ENCODE peak calls at places on chromosomes 2 and 18, in eight cellular contexts. V is Karpas-422, W is left ventricle myocardium inferior, O is cardiac muscle cell, A is kidney, P is tibial nerve, M is prostate gland, X is fibroblast of lung. H is an unnamed sample. For H3K4me1 and H3K36me3, the result is how much of the 10 kb centered on the place peaks cover.

GRCh38 chr2:3527886-3528785 is 8.8 kb upstream of the ADI1 start:
- DNase-seq in V (no peak), W (no peak), O (no peak), A (no peak), P (no peak), M (no peak), X (no peak), H (no peak)

GRCh38 chr2:135985018-135985825 is at the start of gene DARS1:
- DNase-seq in V (peak), W (peak), O (peak), A (peak), P (peak), M (peak), X (peak), H (peak)

GRCh38 chr2:188404341-188405004 is 112.8 kb downstream of the GULP1 start:
- DNase-seq in V (no peak), W (no peak), O (peak), A (peak), P (no peak), M (no peak), X (peak), H (no peak)

GRCh38 chr2:233040571-233040970 is 8.1 kb downstream of the NEU2 start:
- DNase-seq in V (no peak), W (no peak), O (no peak), A (no peak), P (no peak), M (no peak), X (no peak), H (no peak)

GRCh38 chr2:23618696-23619530 is 233.9 kb downstream of the KLHL29 start:
- DNase-seq in V (no peak), W (no peak), O (no peak), A (peak), P (no peak), M (no peak), X (no peak), H (no peak)

GRCh38 chr18:41767960-41768359 is 187.1 kb upstream of the PIK3C3 start:
- DNase-seq in V (no peak), W (no peak), O (peak), A (no peak), P (no peak), M (no peak), X (peak), H (no peak)

GRCh38 chr18:52677991-52678390 is 338.0 kb downstream of the DCC start:
- DNase-seq in V (no peak), W (no peak), O (no peak), A (no peak), P (no peak), M (no peak), X (no peak), H (no peak)

GRCh38 chr2:121093735-121094520 is 191.1 kb downstream of the TFCP2L1 start:
- DNase-seq in V (no peak), W (no peak), O (peak), A (no peak), P (no peak), M (no peak), X (no peak), H (no peak)

GRCh38 chr2:126790987-126791780 is 107.5 kb upstream of the TEX51 start:
- DNase-seq in V (no peak), W (no peak), O (no peak), A (no peak), P (no peak), M (no peak), X (no peak), H (no peak)

GRCh38 chr2:121171625-121172119 is 113.3 kb downstream of the TFCP2L1 start:
- DNase-seq in V (no peak), W (no peak), O (peak), A (no peak), P (no peak), M (no peak), X (no peak), H (no peak)

GRCh38 chr2:95530734-95531133 is 46.2 kb upstream of the TRIM43B start:
- DNase-seq in V (no peak), W (no peak), O (peak), A (peak), P (no peak), M (no peak), X (peak), H (no peak)

GRCh38 chr2:227033471-227034148 is 130.4 kb downstream of the COL4A4 start:
- DNase-seq in V (peak), W (no peak), O (peak), A (peak), P (no peak), M (peak), X (peak), H (no peak)

GRCh38 chr2:188600536-188601210 is 309.0 kb downstream of the GULP1 start:
- DNase-seq in V (no peak), W (no peak), O (no peak), A (no peak), P (no peak), M (no peak), X (peak), H (no peak)

GRCh38 chr2:26542194-26542455 is 64.2 kb upstream of the OTOF start:
- DNase-seq in V (no peak), W (no peak), O (no peak), A (no peak), P (no peak), M (no peak), X (no peak), H (no peak)

GRCh38 chr18:49697049-49697448 is 116.3 kb downstream of the ACAA2 start:
- DNase-seq in V (no peak), W (no peak), O (no peak), A (no peak), P (no peak), M (no peak), X (no peak), H (no peak)

GRCh38 chr18:34590503-34590902 is 119.6 kb upstream of the DTNA start:
- DNase-seq in V (no peak), W (no peak), O (no peak), A (no peak), P (no peak), M (no peak), X (no peak), H (no peak)

GRCh38 chr2:28624798-28625701 is 126.6 kb upstream of the PPP1CB start:
- DNase-seq in V (no peak), W (peak), O (peak), A (peak), P (peak), M (no peak), X (peak), H (peak)

GRCh38 chr2:238379096-238379810 is 47.5 kb upstream of the ASB1 start:
- DNase-seq in V (no peak), W (no peak), O (peak), A (no peak), P (no peak), M (no peak), X (peak), H (no peak)

GRCh38 chr2:235616846-235617245 is 123.0 kb downstream of the AGAP1 start:
- DNase-seq in V (no peak), W (no peak), O (peak), A (no peak), P (no peak), M (no peak), X (peak), H (no peak)

GRCh38 chr2:160473508-160474318 is 19.9 kb downstream of the RBMS1 start:
- DNase-seq in V (no peak), W (no peak), O (no peak), A (no peak), P (no peak), M (no peak), X (peak), H (peak)
- H3K4me1 ChIP-seq in V (under half), W (half or more), O (under half), A (under half), P (under half), M (under half), X (under half), H (half or more)

DNA sequence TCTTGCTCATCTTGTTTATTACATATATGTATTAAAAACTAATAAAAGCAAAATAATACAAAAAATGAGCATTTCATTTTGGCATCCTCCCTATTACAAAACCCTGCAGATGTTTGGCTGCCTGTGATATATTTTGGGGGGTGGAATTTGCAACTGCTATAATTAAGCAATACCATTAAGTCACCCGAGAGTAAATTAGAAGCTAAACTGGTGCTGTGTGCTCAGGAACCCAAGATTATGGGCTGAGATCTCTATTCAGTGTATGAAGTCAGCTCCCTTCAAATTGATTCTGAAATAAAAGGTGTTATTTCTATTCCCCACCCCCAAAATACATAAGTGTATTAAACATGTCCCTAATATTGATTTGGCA is 111.1 kb downstream of the SS18 start:
- DNase-seq in V (no peak), W (no peak), O (no peak), A (no peak), P (no peak), M (no peak), X (no peak), H (no peak)
- H3K27ac ChIP-seq in V (no peak), W (no peak), O (no peak), A (no peak), P (no peak), M (no peak), X (no peak), H (no peak)

GRCh38 chr2:105100064-105100840 is 62.4 kb downstream of the MRPS9 start:
- DNase-seq in V (peak), W (no peak), O (no peak), A (no peak), P (no peak), M (no peak), X (no peak), H (no peak)
- H3K36me3 ChIP-seq in V (under half), W (half or more), O (under half), A (under half), P (under half), M (under half), X (under half), H (under half)

GRCh38 chr2:68829764-68830163 is 41.4 kb downstream of the BMP10 start:
- DNase-seq in V (no peak), W (no peak), O (no peak), A (no peak), P (no peak), M (no peak), X (no peak), H (no peak)
- H3K4me1 ChIP-seq in V (half or more), W (half or more), O (under half), A (under half), P (under half), M (under half), X (under half), H (under half)

GRCh38 chr2:74426181-74426758 is 4.7 kb downstream of the WDR54 start:
- DNase-seq in V (no peak), W (no peak), O (no peak), A (no peak), P (no peak), M (no peak), X (no peak), H (no peak)

GRCh38 chr2:74425523-74425922 is 4.0 kb downstream of the WDR54 start:
- DNase-seq in V (no peak), W (no peak), O (no peak), A (no peak), P (no peak), M (no peak), X (no peak), H (no peak)

GRCh38 chr2:74424995-74425406 is 3.5 kb downstream of the WDR54 start:
- DNase-seq in V (no peak), W (no peak), O (no peak), A (no peak), P (no peak), M (no peak), X (no peak), H (no peak)

GRCh38 chr2:74423226-74424095 is 1.9 kb downstream of the WDR54 start:
- DNase-seq in V (no peak), W (no peak), O (no peak), A (no peak), P (no peak), M (no peak), X (no peak), H (no peak)

DNA sequence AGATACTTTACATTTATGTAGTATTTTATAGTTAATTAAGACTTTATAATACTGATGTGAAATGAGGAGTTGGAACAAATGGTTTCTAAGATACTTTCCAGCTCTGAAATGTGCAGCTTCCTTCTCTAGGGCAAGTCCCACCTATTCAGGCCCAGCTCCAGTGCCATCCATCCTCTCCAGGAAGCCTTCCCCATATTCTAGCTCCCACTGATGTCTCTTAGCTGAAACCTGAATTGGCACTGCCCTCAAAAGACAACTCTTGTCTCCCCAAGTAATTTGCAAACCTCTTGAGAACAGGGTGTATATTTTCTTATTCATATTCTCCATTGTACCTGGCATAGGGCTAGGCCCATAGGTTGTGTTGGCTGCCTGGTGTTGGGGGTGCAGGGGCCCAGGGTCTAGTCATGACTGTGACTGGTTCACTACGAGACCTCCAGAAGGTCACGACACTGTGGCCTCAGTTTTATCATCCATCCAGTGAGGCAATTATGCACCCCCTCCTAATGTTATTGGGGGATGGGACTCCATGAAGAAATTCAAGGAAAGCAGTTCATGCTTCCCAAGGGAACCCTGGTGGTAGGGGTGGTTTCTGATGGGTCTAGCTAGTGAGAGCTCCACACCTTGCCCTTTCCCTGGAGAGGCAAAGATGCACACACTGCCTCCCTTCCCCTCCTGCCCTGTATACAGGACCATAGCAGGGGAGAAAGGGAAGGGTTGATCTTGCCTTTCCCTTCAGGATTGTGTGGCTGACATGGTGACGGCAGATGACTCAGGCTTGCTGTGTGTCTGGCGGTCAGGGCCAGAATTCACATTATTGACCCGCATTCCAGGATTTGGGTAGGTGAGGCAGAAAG is 2.8 kb downstream of the WDR54 start:
- DNase-seq in V (no peak), W (no peak), O (no peak), A (no peak), P (no peak), M (no peak), X (no peak), H (no peak)
- H3K27ac ChIP-seq in V (peak), W (no peak), O (peak), A (no peak), P (no peak), M (no peak), X (no peak), H (no peak)

DNA sequence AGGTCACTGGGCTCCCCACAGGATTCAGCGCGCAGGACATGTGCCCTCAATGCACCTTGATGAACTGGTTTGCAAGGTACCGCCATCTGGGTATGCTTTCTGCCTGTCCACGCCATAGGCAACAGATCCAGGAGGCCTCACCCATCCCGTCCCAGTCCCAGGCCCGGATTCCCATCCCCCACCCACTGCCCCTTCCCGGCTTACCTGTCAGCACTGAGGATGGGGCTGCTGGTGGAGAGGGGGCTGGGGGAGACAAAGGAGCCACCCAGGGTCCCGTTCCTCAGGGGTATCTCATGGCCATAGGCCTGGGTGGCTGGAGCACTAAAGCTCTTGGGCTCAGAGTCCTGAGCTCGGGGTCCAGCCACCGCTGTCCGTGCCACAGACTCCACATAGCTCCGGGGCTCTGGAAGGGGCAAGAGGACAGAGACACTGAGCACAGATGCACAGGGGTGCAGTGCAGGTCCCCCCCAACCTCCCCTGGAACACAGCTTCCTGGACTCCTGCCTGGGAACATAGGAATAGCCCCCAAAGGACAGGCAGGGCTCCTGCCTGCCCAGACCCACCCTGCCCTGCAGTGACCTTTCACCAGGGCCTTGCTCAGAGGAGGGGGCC is 181.2 kb downstream of the TNS1 start:
- DNase-seq in V (no peak), W (peak), O (no peak), A (peak), P (no peak), M (no peak), X (no peak), H (no peak)
- H3K36me3 ChIP-seq in V (under half), W (half or more), O (under half), A (under half), P (under half), M (under half), X (under half), H (under half)

DNA sequence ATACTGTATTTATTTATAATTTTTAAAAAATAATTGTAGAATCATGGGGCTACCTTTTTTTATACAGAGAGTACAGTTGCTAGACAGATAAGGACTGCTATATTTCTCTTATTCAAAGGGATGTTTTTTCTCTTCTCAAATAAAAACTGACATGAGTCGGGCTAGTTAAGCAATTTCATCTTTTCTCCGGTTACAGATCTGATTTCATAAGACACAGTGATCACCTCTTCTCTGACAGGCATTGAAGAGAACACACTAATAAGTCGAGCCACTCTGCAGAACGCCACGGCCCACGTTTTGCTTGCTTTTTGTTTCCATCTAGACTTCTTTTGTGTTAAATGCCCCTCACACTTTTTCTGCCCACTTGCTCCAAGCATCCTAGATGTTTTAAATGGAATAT is 85.4 kb downstream of the HNRNPLL start:
- DNase-seq in V (no peak), W (no peak), O (no peak), A (no peak), P (no peak), M (no peak), X (no peak), H (no peak)
- H3K4me1 ChIP-seq in V (under half), W (under half), O (under half), A (under half), P (under half), M (under half), X (under half), H (under half)

GRCh38 chr2:10217499-10217861 is 85.2 kb upstream of the HPCAL1 start:
- DNase-seq in V (no peak), W (no peak), O (no peak), A (no peak), P (no peak), M (no peak), X (no peak), H (no peak)
- H3K27ac ChIP-seq in V (no peak), W (no peak), O (no peak), A (no peak), P (no peak), M (no peak), X (no peak), H (no peak)

GRCh38 chr2:214801768-214802397 is 7.6 kb downstream of the BARD1 start:
- DNase-seq in V (no peak), W (no peak), O (no peak), A (no peak), P (no peak), M (no peak), X (no peak), H (no peak)
- H3K36me3 ChIP-seq in V (under half), W (under half), O (under half), A (under half), P (under half), M (under half), X (under half), H (under half)

GRCh38 chr2:230323385-230324106 is 3.4 kb upstream of the SP140L start:
- DNase-seq in V (peak), W (no peak), O (no peak), A (no peak), P (no peak), M (no peak), X (no peak), H (no peak)

GRCh38 chr2:230325316-230326243 is 1.4 kb upstream of the SP140L start:
- DNase-seq in V (no peak), W (no peak), O (no peak), A (no peak), P (no peak), M (no peak), X (no peak), H (no peak)

GRCh38 chr2:230324503-230324902 is 2.5 kb upstream of the SP140L start:
- DNase-seq in V (no peak), W (no peak), O (no peak), A (no peak), P (no peak), M (no peak), X (no peak), H (no peak)

GRCh38 chr2:230321031-230321430 is 6.0 kb upstream of the SP140L start:
- DNase-seq in V (no peak), W (no peak), O (no peak), A (no peak), P (no peak), M (no peak), X (no peak), H (no peak)

DNA sequence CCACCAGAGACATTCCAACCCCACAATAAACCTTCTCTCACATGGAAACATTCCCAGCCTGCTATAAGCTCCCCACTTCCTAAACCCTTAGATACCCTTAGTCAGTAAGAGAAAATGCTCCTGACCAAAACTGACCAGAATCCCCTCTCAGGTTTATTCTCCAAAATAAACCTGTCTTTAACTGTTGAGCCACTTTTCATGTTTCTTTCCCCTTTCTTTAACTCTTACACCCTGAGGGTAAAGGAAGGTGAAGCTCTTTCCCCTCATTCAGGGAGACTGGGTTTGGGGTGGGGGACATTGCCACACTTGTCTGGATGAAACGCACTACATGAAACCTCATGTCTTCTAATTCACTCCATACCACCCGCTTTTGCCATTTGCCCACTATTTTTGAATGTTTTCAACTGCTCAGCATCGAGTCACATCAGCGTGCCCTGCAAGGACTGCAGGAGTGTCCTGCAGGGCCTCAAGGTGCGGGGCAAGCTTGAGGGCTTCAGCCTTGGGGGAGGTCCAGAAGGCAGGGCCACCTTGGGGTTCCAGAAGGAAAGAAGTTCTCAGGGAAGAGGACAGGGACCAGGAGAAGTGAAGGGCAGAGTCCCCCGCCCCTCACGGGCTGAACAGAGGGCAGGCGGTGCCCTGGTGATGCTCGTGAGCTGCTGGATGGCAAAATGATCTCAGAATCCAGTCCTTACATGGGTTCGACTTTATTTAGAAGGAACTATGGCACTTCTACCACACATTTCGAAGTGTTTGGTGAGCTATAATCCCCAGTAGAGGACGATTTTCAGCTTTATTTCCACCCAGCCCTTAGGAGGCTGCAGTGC is 4.2 kb upstream of the SP140L start:
- DNase-seq in V (no peak), W (no peak), O (no peak), A (no peak), P (no peak), M (no peak), X (no peak), H (no peak)
- H3K4me1 ChIP-seq in V (under half), W (under half), O (under half), A (under half), P (under half), M (under half), X (under half), H (under half)

H was measured in naive thymus-derived CD4-positive, alpha-beta T cell.